ENCODE peak calls at places on chromosomes 2 and 18, in five cellular contexts. One of them, this sample, is unnamed.

GRCh38 chr18:52339891-52340371 is at the start of gene DCC:
- DNase-seq in MM.1S: peak
- DNase-seq in GM23248: peak
- DNase-seq in PC-3: peak
- DNase-seq in GM23338: peak
- DNase-seq in this sample: peak

GRCh38 chr2:20015482-20016083 is 3.1 kb upstream of the MATN3 start:
- DNase-seq in MM.1S: peak
- DNase-seq in GM23248: peak
- DNase-seq in PC-3: peak
- DNase-seq in GM23338: peak
- DNase-seq in this sample: peak

GRCh38 chr2:38146302-38146916 is 70.5 kb upstream of the CYP1B1 start:
- DNase-seq in MM.1S: no peak
- DNase-seq in GM23248: peak
- DNase-seq in PC-3: peak
- DNase-seq in GM23338: no peak
- DNase-seq in this sample: peak

GRCh38 chr2:8743261-8743660 is 61.4 kb downstream of the ID2 start:
- DNase-seq in MM.1S: no peak
- DNase-seq in GM23248: peak
- DNase-seq in PC-3: no peak
- DNase-seq in GM23338: no peak
- DNase-seq in this sample: no peak

GRCh38 chr2:176595986-176596385 is 326.7 kb downstream of the MTX2 start:
- DNase-seq in MM.1S: no peak
- DNase-seq in GM23248: no peak
- DNase-seq in PC-3: no peak
- DNase-seq in GM23338: no peak
- DNase-seq in this sample: no peak

GRCh38 chr2:88829607-88830463 is 138.4 kb downstream of the RPIA start:
- DNase-seq in MM.1S: no peak
- DNase-seq in GM23248: no peak
- DNase-seq in PC-3: no peak
- DNase-seq in GM23338: no peak
- DNase-seq in this sample: no peak

GRCh38 chr2:101255501-101255900 is 2.8 kb downstream of the CNOT11 start:
- DNase-seq in MM.1S: no peak
- DNase-seq in GM23248: peak
- DNase-seq in PC-3: peak
- DNase-seq in GM23338: no peak
- DNase-seq in this sample: no peak

GRCh38 chr2:98175811-98176210 is 88.8 kb downstream of the VWA3B start:
- DNase-seq in MM.1S: no peak
- DNase-seq in GM23248: no peak
- DNase-seq in PC-3: peak
- DNase-seq in GM23338: peak
- DNase-seq in this sample: peak

GRCh38 chr2:136117909-136118818 is at the start of gene CXCR4:
- DNase-seq in MM.1S: peak
- DNase-seq in GM23248: peak
- DNase-seq in PC-3: peak
- DNase-seq in GM23338: peak
- DNase-seq in this sample: peak

GRCh38 chr2:11050565-11050964 is 104.7 kb upstream of the SLC66A3 start:
- DNase-seq in MM.1S: no peak
- DNase-seq in GM23248: no peak
- DNase-seq in PC-3: peak
- DNase-seq in GM23338: no peak
- DNase-seq in this sample: no peak

GRCh38 chr2:240168041-240168440 is 27.6 kb upstream of the OTOS start:
- DNase-seq in MM.1S: no peak
- DNase-seq in GM23248: no peak
- DNase-seq in PC-3: no peak
- DNase-seq in GM23338: no peak
- DNase-seq in this sample: no peak

GRCh38 chr18:3603460-3604259 is 153.7 kb downstream of the TGIF1 start:
- DNase-seq in MM.1S: no peak
- DNase-seq in GM23248: peak
- DNase-seq in PC-3: peak
- DNase-seq in GM23338: peak
- DNase-seq in this sample: peak

GRCh38 chr2:109689973-109690372 is 75.8 kb downstream of the SOWAHC start:
- DNase-seq in MM.1S: no peak
- DNase-seq in GM23248: no peak
- DNase-seq in PC-3: no peak
- DNase-seq in GM23338: no peak
- DNase-seq in this sample: no peak

GRCh38 chr2:234957533-234958135 is 5.8 kb downstream of the SH3BP4 start:
- DNase-seq in MM.1S: no peak
- DNase-seq in GM23248: peak
- DNase-seq in PC-3: peak
- DNase-seq in GM23338: no peak
- DNase-seq in this sample: no peak

GRCh38 chr2:114426111-114426510 is 16.3 kb upstream of the DPP10 start:
- DNase-seq in MM.1S: no peak
- DNase-seq in GM23248: no peak
- DNase-seq in PC-3: no peak
- DNase-seq in GM23338: no peak
- DNase-seq in this sample: no peak

GRCh38 chr2:83991992-83992391 is 467.1 kb downstream of the SUCLG1 start:
- DNase-seq in MM.1S: no peak
- DNase-seq in GM23248: no peak
- DNase-seq in PC-3: peak
- DNase-seq in GM23338: no peak
- DNase-seq in this sample: no peak

GRCh38 chr2:161020437-161020836 is 139.8 kb upstream of the TANK start:
- DNase-seq in MM.1S: no peak
- DNase-seq in GM23248: no peak
- DNase-seq in PC-3: no peak
- DNase-seq in GM23338: no peak
- DNase-seq in this sample: no peak

GRCh38 chr2:231960810-231961348 is 634 bp upstream of the DIS3L2 start:
- DNase-seq in MM.1S: no peak
- DNase-seq in GM23248: no peak
- DNase-seq in PC-3: no peak
- DNase-seq in GM23338: no peak
- DNase-seq in this sample: no peak

GRCh38 chr2:179837408-179837807 is 24.0 kb downstream of the ZNF385B start:
- DNase-seq in MM.1S: no peak
- DNase-seq in GM23248: peak
- DNase-seq in PC-3: peak
- DNase-seq in GM23338: no peak
- DNase-seq in this sample: no peak

GRCh38 chr2:1621041-1621440 is 123.3 kb downstream of the PXDN start:
- DNase-seq in MM.1S: no peak
- DNase-seq in GM23248: no peak
- DNase-seq in PC-3: no peak
- DNase-seq in GM23338: no peak
- DNase-seq in this sample: no peak

GRCh38 chr2:217905395-217905794 is 97.4 kb downstream of the TNS1 start:
- DNase-seq in MM.1S: no peak
- DNase-seq in GM23248: no peak
- DNase-seq in PC-3: no peak
- DNase-seq in GM23338: no peak
- DNase-seq in this sample: no peak

GRCh38 chr2:68849579-68850030 is 21.6 kb downstream of the BMP10 start:
- DNase-seq in MM.1S: no peak
- DNase-seq in GM23248: no peak
- DNase-seq in PC-3: peak
- DNase-seq in GM23338: no peak
- DNase-seq in this sample: peak

DNA sequence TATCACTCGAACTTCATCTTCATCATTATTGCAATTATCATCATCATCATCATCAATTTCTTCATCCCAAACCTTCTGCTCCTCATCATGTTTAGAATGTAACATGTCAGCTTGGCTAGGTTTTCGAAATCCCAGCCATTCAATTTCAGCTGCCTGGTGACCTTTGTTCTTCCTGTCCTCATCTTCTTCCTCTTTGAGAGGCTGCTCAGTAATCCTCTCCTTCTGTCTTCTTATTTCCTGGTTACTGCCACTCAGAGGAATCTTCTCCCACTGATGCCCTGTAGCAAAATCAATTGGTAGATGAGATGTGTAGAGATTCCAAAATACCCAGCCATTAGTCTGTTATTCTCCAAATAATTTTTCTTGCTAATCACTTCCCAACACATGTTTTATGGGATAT is 4.1 kb downstream of the ERMN start:
- DNase-seq in MM.1S: no peak
- DNase-seq in GM23248: no peak
- DNase-seq in PC-3: no peak
- DNase-seq in GM23338: no peak
- DNase-seq in this sample: no peak
- TF ChIP-seq EZH2phosphoT487 in MM.1S: no peak
- TF ChIP-seq EZH2phosphoT487 in GM23248: no peak
- TF ChIP-seq EZH2phosphoT487 in PC-3: no peak
- TF ChIP-seq EZH2phosphoT487 in GM23338: no peak
- TF ChIP-seq EZH2phosphoT487 in this sample: no peak

GRCh38 chr2:151761193-151761592 is 26.9 kb upstream of the NEB start:
- DNase-seq in MM.1S: no peak
- DNase-seq in GM23248: no peak
- DNase-seq in PC-3: no peak
- DNase-seq in GM23338: no peak
- DNase-seq in this sample: no peak

GRCh38 chr2:151757861-151758260 is 23.6 kb upstream of the NEB start:
- DNase-seq in MM.1S: no peak
- DNase-seq in GM23248: no peak
- DNase-seq in PC-3: no peak
- DNase-seq in GM23338: no peak
- DNase-seq in this sample: no peak

GRCh38 chr2:151761687-151762086 is 27.4 kb upstream of the NEB start:
- DNase-seq in MM.1S: no peak
- DNase-seq in GM23248: no peak
- DNase-seq in PC-3: no peak
- DNase-seq in GM23338: no peak
- DNase-seq in this sample: no peak

GRCh38 chr2:151758744-151759143 is 24.5 kb upstream of the NEB start:
- DNase-seq in MM.1S: no peak
- DNase-seq in GM23248: no peak
- DNase-seq in PC-3: no peak
- DNase-seq in GM23338: no peak
- DNase-seq in this sample: no peak

GRCh38 chr2:151760139-151760650 is 25.9 kb upstream of the NEB start:
- DNase-seq in MM.1S: no peak
- DNase-seq in GM23248: peak
- DNase-seq in PC-3: no peak
- DNase-seq in GM23338: peak
- DNase-seq in this sample: peak
- H2AFZ ChIP-seq in MM.1S: no peak
- H2AFZ ChIP-seq in GM23248: no peak
- H2AFZ ChIP-seq in PC-3: no peak
- H2AFZ ChIP-seq in GM23338: peak
- H2AFZ ChIP-seq in this sample: no peak

GRCh38 chr18:35732134-35732533 is 150.6 kb downstream of the GALNT1 start:
- DNase-seq in MM.1S: no peak
- DNase-seq in GM23248: no peak
- DNase-seq in PC-3: no peak
- DNase-seq in GM23338: no peak
- DNase-seq in this sample: no peak

GRCh38 chr18:35732652-35733051 is 151.1 kb downstream of the GALNT1 start:
- DNase-seq in MM.1S: no peak
- DNase-seq in GM23248: peak
- DNase-seq in PC-3: no peak
- DNase-seq in GM23338: no peak
- DNase-seq in this sample: no peak

GRCh38 chr18:35730738-35731370 is 149.3 kb downstream of the GALNT1 start:
- DNase-seq in MM.1S: no peak
- DNase-seq in GM23248: no peak
- DNase-seq in PC-3: no peak
- DNase-seq in GM23338: no peak
- DNase-seq in this sample: no peak

GRCh38 chr18:35729971-35730668 is 148.6 kb downstream of the GALNT1 start:
- DNase-seq in MM.1S: no peak
- DNase-seq in GM23248: no peak
- DNase-seq in PC-3: no peak
- DNase-seq in GM23338: no peak
- DNase-seq in this sample: no peak

GRCh38 chr18:35728676-35729075 is 147.1 kb downstream of the GALNT1 start:
- DNase-seq in MM.1S: no peak
- DNase-seq in GM23248: no peak
- DNase-seq in PC-3: no peak
- DNase-seq in GM23338: no peak
- DNase-seq in this sample: no peak
- TF ChIP-seq EZH2phosphoT487 in MM.1S: no peak
- TF ChIP-seq EZH2phosphoT487 in GM23248: no peak
- TF ChIP-seq EZH2phosphoT487 in PC-3: no peak
- TF ChIP-seq EZH2phosphoT487 in GM23338: no peak
- TF ChIP-seq EZH2phosphoT487 in this sample: no peak

GRCh38 chr18:79832169-79832568 is 34.4 kb downstream of the KCNG2 start:
- DNase-seq in MM.1S: no peak
- DNase-seq in GM23248: no peak
- DNase-seq in PC-3: no peak
- DNase-seq in GM23338: no peak
- DNase-seq in this sample: no peak
- H2AFZ ChIP-seq in MM.1S: no peak
- H2AFZ ChIP-seq in GM23248: no peak
- H2AFZ ChIP-seq in PC-3: no peak
- H2AFZ ChIP-seq in GM23338: no peak
- H2AFZ ChIP-seq in this sample: no peak